ENCODE peak calls at places on chromosomes 3 and 15, in ten cellular contexts. T is GM12878, B is heart right ventricle, E is Peyer's patch, U is pancreas, L is mucosa of descending colon, A is PC-3, X is GM23248, J is astrocyte, C is fibroblast of lung. D is an unnamed sample. For H3K4me1 and H3K36me3, the result is how much of the 10 kb centered on the place peaks cover.

GRCh38 chr3:194249323-194250103 is 101.6 kb downstream of the CPN2 start:
- DNase-seq in T (no peak), B (no peak), E (no peak), U (no peak), L (no peak), A (no peak), X (no peak), J (no peak), C (peak), D (no peak)

GRCh38 chr3:125032100-125032643 is 23.6 kb downstream of the HEG1 start:
- DNase-seq in T (no peak), B (no peak), E (no peak), U (no peak), L (no peak), A (no peak), X (peak), J (no peak), C (no peak), D (no peak)

GRCh38 chr3:196968233-196969000 is at the start of gene PIGZ:
- DNase-seq in T (no peak), B (no peak), E (no peak), U (peak), L (no peak), A (peak), X (peak), J (no peak), C (no peak), D (no peak)

GRCh38 chr3:150094150-150094932 is 123.6 kb upstream of the PFN2 start:
- DNase-seq in T (no peak), B (no peak), E (no peak), U (no peak), L (no peak), A (peak), X (peak), J (no peak), C (peak), D (no peak)

GRCh38 chr15:85730001-85730820 is 64.5 kb downstream of the KLHL25 start:
- DNase-seq in T (no peak), B (peak), E (no peak), U (no peak), L (no peak), A (peak), X (peak), J (peak), C (peak), D (no peak)

GRCh38 chr15:66830358-66830757 is 128.3 kb downstream of the SMAD6 start:
- DNase-seq in T (no peak), B (peak), E (no peak), U (no peak), L (no peak), A (peak), X (peak), J (peak), C (peak), D (no peak)

GRCh38 chr3:156518726-156519125 is 36.2 kb downstream of the SSR3 start:
- DNase-seq in T (no peak), B (peak), E (no peak), U (no peak), L (no peak), A (no peak), X (peak), J (peak), C (no peak), D (no peak)

GRCh38 chr15:42911058-42911592 is 9.5 kb downstream of the TTBK2 start:
- DNase-seq in T (no peak), B (no peak), E (no peak), U (no peak), L (no peak), A (no peak), X (peak), J (peak), C (no peak), D (no peak)

GRCh38 chr3:188664795-188665194 is 507.0 kb upstream of the TPRG1 start:
- DNase-seq in T (no peak), B (no peak), E (no peak), U (no peak), L (no peak), A (peak), X (no peak), J (no peak), C (peak), D (peak)

GRCh38 chr3:152843955-152844354 is 9.0 kb downstream of the P2RY1 start:
- DNase-seq in T (no peak), B (no peak), E (no peak), U (no peak), L (no peak), A (peak), X (no peak), J (no peak), C (no peak), D (no peak)

GRCh38 chr3:194255252-194256039 is 95.7 kb downstream of the CPN2 start:
- DNase-seq in T (peak), B (peak), E (peak), U (peak), L (peak), A (no peak), X (no peak), J (no peak), C (no peak), D (peak)

GRCh38 chr3:100125539-100125938 is 11.2 kb upstream of the FILIP1L start:
- DNase-seq in T (no peak), B (no peak), E (no peak), U (no peak), L (no peak), A (peak), X (peak), J (no peak), C (no peak), D (no peak)

GRCh38 chr3:129005526-129006303 is 4.6 kb downstream of the EFCC1 start:
- DNase-seq in T (no peak), B (no peak), E (no peak), U (no peak), L (no peak), A (no peak), X (peak), J (no peak), C (peak), D (no peak)

GRCh38 chr3:185270956-185271332 is 17.1 kb upstream of the EHHADH start:
- DNase-seq in T (no peak), B (no peak), E (no peak), U (no peak), L (no peak), A (no peak), X (no peak), J (no peak), C (no peak), D (no peak)

GRCh38 chr3:50600841-50601591 is 10.6 kb downstream of the CISH start:
- DNase-seq in T (no peak), B (peak), E (peak), U (peak), L (peak), A (peak), X (peak), J (peak), C (peak), D (peak)

GRCh38 chr3:149967067-149967685 is 3.5 kb downstream of the PFN2 start:
- DNase-seq in T (no peak), B (no peak), E (no peak), U (no peak), L (no peak), A (peak), X (peak), J (no peak), C (peak), D (peak)

GRCh38 chr15:82572311-82572710 is 32.1 kb upstream of the RPS17 start:
- DNase-seq in T (no peak), B (no peak), E (no peak), U (no peak), L (no peak), A (no peak), X (peak), J (no peak), C (no peak), D (no peak)

GRCh38 chr15:86919581-86919980 is 839.9 kb downstream of the AGBL1 start:
- DNase-seq in T (no peak), B (no peak), E (no peak), U (no peak), L (no peak), A (no peak), X (no peak), J (no peak), C (peak), D (no peak)

GRCh38 chr3:64329037-64329436 is 103.8 kb upstream of the PRICKLE2 start:
- DNase-seq in T (no peak), B (no peak), E (no peak), U (no peak), L (no peak), A (no peak), X (no peak), J (no peak), C (no peak), D (no peak)

GRCh38 chr3:15241341-15241740 is 35.3 kb downstream of the CAPN7 start:
- DNase-seq in T (no peak), B (no peak), E (peak), U (no peak), L (no peak), A (peak), X (peak), J (no peak), C (no peak), D (peak)

GRCh38 chr3:5194801-5195509 is 7.4 kb downstream of the EDEM1 start:
- DNase-seq in T (no peak), B (no peak), E (peak), U (no peak), L (no peak), A (peak), X (peak), J (peak), C (peak), D (peak)

GRCh38 chr3:28250999-28251398 is 9.6 kb downstream of the CMC1 start:
- DNase-seq in T (no peak), B (no peak), E (no peak), U (no peak), L (no peak), A (peak), X (no peak), J (no peak), C (no peak), D (no peak)

GRCh38 chr3:186383026-186383993 is 21.3 kb upstream of the DGKG start:
- DNase-seq in T (no peak), B (peak), E (no peak), U (no peak), L (no peak), A (no peak), X (no peak), J (no peak), C (no peak), D (no peak)

GRCh38 chr3:60660026-60660425 is 591.2 kb downstream of the FHIT start:
- DNase-seq in T (no peak), B (no peak), E (no peak), U (no peak), L (no peak), A (no peak), X (no peak), J (no peak), C (no peak), D (no peak)

GRCh38 chr15:30990451-30991300 is 752 bp downstream of the MTMR10 start:
- DNase-seq in T (no peak), B (no peak), E (no peak), U (no peak), L (no peak), A (peak), X (peak), J (peak), C (peak), D (no peak)

GRCh38 chr3:174016186-174016585 is 618.6 kb downstream of the NLGN1 start:
- DNase-seq in T (no peak), B (no peak), E (no peak), U (no peak), L (no peak), A (peak), X (peak), J (peak), C (peak), D (no peak)

DNA sequence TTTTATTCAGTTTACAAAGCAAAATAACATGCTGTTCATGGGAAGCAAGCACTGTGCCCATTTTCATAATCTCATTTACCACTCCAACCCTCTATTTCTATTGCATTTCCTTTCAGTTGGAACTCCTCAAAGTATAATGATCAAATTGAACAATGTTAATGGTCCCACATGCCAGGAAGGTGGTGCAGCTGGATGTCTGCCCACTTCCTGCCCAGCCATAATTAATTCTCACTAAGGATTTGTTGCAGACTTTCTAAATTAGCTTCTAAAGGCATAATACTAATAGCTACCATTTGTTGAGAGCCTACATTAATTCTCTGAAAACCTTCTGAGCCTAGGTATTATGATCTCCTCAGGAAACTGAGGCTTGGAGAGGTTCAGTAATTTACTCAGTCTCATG is 316.1 kb upstream of the TPM1 start:
- DNase-seq in T (no peak), B (no peak), E (no peak), U (no peak), L (no peak), A (no peak), X (no peak), J (no peak), C (no peak), D (no peak)
- H3K4me3 ChIP-seq in T (no peak), B (no peak), E (no peak), U (no peak), L (no peak), A (no peak), X (no peak), J (no peak), C (no peak), D (no peak)

DNA sequence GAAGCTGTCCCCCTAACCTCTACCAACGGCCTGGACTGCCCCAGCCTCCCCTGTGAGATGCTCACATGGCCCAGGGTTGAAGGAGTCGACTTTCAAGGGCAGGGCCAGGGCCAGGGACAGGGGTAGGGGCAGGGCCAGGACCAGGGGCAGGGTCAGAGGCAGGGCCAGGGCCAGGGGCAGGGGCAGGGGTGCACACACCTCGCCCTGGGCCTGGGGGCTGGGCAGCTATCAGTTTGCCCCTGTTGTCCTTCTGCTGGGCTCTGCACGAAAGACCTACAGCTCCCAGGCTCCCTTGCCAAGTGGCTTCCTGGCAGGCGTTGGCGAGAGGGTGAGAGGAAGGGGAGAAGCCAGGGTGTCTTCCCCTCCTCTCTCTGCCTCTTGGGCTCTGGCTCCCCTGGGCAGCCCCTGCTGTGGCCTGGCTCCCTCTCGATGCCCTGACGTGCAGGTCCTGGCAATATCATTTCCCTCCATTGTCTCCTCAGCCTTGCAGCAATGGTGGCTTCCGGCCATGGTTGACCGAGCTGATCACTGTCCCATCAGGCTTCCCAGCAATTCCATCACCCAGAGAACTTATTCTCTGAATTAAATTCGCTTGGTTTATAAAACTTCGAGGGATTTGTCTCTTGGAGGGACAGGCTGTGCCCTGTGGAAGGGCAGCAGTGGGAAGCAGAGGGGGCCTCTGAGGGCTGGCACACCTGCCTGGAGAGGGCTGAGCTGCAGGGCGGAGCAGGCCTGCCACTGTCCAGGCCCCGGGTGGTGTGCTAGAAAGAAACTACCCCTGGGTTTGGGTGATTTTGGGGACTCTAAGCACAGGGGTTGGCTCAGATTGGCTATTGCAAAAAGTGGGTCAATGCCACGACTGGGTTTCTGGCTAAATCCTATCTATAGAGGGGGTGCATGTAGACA is 13.9 kb downstream of the PRR23E start:
- DNase-seq in T (no peak), B (no peak), E (no peak), U (no peak), L (no peak), A (no peak), X (no peak), J (no peak), C (no peak), D (no peak)
- H3K4me1 ChIP-seq in T (under half), B (under half), E (under half), U (under half), L (under half), A (under half), X (under half), J (under half), C (under half), D (under half)

DNA sequence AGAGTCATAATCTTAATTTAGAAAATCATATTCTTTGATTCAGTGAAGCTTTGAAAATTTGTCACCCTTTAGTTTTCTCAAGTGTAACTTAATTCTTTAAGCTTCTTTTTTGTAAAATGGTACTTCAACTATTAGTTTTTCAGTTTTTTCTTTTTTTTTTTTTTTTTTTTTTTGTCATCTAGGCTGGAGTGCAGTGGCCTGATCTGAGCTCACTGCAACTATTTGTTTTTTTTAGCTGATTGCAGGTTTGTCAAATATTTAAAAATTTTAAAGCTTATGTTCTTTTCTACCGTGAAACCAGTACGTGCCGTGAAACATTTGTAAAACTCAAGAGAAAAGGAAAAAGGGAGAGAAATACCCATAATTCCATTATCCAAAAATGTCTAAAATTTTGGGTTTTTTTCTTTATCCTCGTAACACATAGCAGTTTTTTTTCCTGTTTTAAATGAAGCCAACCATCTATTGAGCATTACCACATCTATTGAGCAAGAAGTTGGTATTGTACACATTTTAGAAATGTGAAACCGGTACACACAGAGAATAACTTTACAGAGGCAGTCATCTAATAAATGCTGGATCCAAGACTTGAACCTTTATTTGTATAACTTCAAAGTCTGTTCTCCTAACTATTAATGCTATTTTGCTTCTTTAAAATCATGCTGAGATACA is 25.7 kb downstream of the ECT2 start:
- DNase-seq in T (no peak), B (no peak), E (no peak), U (no peak), L (no peak), A (no peak), X (no peak), J (no peak), C (peak), D (no peak)
- H3K36me3 ChIP-seq in T (under half), B (under half), E (under half), U (under half), L (under half), A (half or more), X (under half), J (under half), C (under half), D (under half)

GRCh38 chr15:99176757-99177156 is 71.9 kb downstream of the SYNM start:
- DNase-seq in T (no peak), B (no peak), E (no peak), U (no peak), L (no peak), A (no peak), X (peak), J (no peak), C (no peak), D (no peak)
- H3K4me3 ChIP-seq in T (no peak), B (no peak), E (no peak), U (no peak), L (no peak), A (no peak), X (no peak), J (no peak), C (no peak), D (no peak)

DNA sequence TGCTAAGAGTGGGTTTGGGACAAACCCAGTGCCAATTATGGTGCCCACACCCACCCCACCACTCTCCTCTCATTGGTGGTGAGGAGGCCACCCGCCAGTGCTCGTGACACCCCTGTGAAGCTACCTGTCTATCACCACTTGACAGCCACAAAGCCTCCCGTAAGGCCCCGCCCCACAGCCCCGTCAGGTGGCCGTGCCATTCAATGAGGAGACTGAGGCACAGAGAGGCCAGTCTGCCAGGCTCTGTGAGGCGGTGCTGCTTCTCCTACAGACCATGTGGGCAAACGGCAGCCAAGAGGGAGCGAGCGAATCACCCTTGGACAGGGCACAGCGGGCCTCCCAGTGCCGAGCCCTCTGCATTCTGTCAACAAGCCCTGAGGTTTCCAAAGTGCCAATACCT is 53.5 kb downstream of the IQSEC1 start:
- DNase-seq in T (no peak), B (no peak), E (no peak), U (no peak), L (peak), A (no peak), X (peak), J (no peak), C (no peak), D (no peak)
- H3K4me1 ChIP-seq in T (half or more), B (half or more), E (under half), U (under half), L (under half), A (under half), X (under half), J (half or more), C (under half), D (under half)

D was measured in CD4-positive, CD25-positive, alpha-beta regulatory T cell.